ENCODE peak calls at places on chromosomes 5 and 9, in six cellular contexts. R is uterus, B is Peyer's patch, V is lower leg skin, N is HepG2, W is right lobe of liver. S is an unnamed sample.

GRCh38 chr5:179839328-179840256 is 18.9 kb downstream of the SQSTM1 start:
- DNase-seq in N (no peak), B (peak; percentile 49), R (no peak), V (no peak), W (peak; percentile 68), S (no peak)

GRCh38 chr9:122468735-122469134 is 9.0 kb downstream of the OR1J1 start:
- DNase-seq in W (no peak), V (no peak), B (no peak), N (no peak), R (no peak), S (no peak)

GRCh38 chr9:130140701-130141100 is 31.5 kb upstream of the NCS1 start:
- DNase-seq in V (no peak), W (no peak), B (no peak), R (no peak), N (no peak), S (no peak)

GRCh38 chr9:34456746-34457145 is 1.6 kb downstream of the FAM219A start:
- DNase-seq in V (peak; percentile 37), W (no peak), N (no peak), R (no peak), B (no peak), S (no peak)

GRCh38 chr9:32823101-32823500 is 39.8 kb downstream of the TMEM215 start:
- DNase-seq in W (no peak), N (no peak), B (no peak), V (no peak), R (no peak), S (no peak)

GRCh38 chr5:171469336-171469735 is 49.9 kb downstream of the FGF18 start:
- DNase-seq in R (no peak), B (no peak), N (no peak), W (no peak), V (no peak), S (no peak)

GRCh38 chr9:4849364-4849763 is 56.6 kb downstream of the RCL1 start:
- DNase-seq in W (peak; percentile 38), R (no peak), V (no peak), N (peak; percentile 35), B (no peak), S (no peak)

GRCh38 chr5:56612759-56613158 is 202.6 kb upstream of the MAP3K1 start:
- DNase-seq in R (no peak), V (no peak), W (no peak), N (no peak), B (no peak), S (no peak)

GRCh38 chr9:77802512-77803293 is 154.6 kb upstream of the GNA14 start:
- DNase-seq in R (no peak), N (no peak), W (no peak), B (no peak), V (no peak), S (no peak)

GRCh38 chr9:127741831-127742434 is 6.8 kb upstream of the TOR2A start:
- DNase-seq in W (peak; percentile 70), N (peak; percentile 37), B (peak; percentile 63), V (peak; percentile 94), R (peak; percentile 46), S (no peak)

GRCh38 chr5:136901-137300 is 44.9 kb downstream of the PLEKHG4B start:
- DNase-seq in N (no peak), R (no peak), W (no peak), B (no peak), V (no peak), S (no peak)

GRCh38 chr9:138021251-138022056 is 143.9 kb downstream of the CACNA1B start:
- DNase-seq in B (no peak), R (no peak), N (no peak), W (no peak), V (peak; percentile 71), S (no peak)

GRCh38 chr9:137305788-137306545 is 3.9 kb upstream of the NRARP start:
- DNase-seq in B (peak; percentile 51), R (peak; percentile 36), V (peak; percentile 84), N (no peak), W (peak; percentile 46), S (no peak)

GRCh38 chr9:85741875-85742629 is at the start of gene AGTPBP1:
- DNase-seq in W (peak; percentile 99), B (peak; percentile 98), V (peak; percentile 99), R (peak; percentile 94), N (peak; percentile 78), S (peak; percentile 98)
- TF ChIP-seq POLR2A in W (peak; percentile 73), B (peak; percentile 37), V (no peak), R (peak; percentile 61), N (no peak), S (no peak)

GRCh38 chr5:14035859-14036440 is 91.5 kb upstream of the DNAH5 start:
- DNase-seq in N (peak; percentile 73), V (no peak), B (no peak), R (peak; percentile 19), W (no peak), S (peak; percentile 8)
- TF ChIP-seq POLR2A in N (no peak), V (no peak), B (no peak), R (no peak), W (no peak), S (no peak)

GRCh38 chr9:86333651-86334050 is 20.6 kb downstream of the TUT7 start:
- DNase-seq in V (no peak), N (no peak), R (no peak), W (no peak), B (no peak), S (no peak)
- TF ChIP-seq POLR2A in V (no peak), N (no peak), R (no peak), W (no peak), B (no peak), S (no peak)

DNA sequence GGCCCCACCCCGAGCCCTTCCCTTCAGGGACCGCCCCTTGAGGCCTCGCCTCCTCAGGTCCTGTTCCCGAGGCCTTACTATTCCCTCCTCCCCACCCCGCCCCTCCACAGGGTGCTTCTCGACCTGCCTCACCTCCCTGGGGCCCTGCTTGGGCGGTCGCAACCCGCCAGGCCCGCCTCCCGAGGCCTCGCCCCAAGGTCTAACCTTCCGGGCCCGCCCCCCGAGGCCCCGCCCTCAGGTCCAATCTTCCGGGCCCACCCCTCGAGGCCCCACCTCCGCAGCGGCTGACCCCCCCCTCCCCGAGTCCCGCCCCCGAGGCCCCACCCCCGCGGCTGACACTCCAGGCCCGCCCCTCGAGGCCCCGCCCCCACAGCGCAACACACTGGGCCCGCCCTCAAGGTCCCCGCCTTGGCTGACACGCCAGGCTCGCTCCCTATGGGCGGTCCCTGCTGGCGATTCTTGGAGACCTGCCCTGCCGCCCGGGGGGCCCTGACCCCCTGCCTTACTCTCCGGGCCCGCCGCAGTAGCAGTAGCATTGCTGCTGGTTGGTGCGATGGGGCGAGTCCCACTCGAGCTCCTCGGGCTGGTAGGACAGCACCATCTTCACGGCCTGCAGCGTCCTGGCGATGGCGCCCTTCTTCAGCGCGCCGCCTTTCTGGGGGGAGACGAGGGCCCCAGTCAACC is 8.2 kb downstream of the PHF19 start:
- DNase-seq in B (peak; percentile 99), N (no peak), R (peak; percentile 97), W (peak; percentile 98), V (peak; percentile 99), S (peak; percentile 98)
- TF ChIP-seq POLR2A in B (peak; percentile 39), N (no peak), R (peak; percentile 73), W (no peak), V (no peak), S (peak; percentile 33)

GRCh38 chr9:115133649-115134048 is 15.7 kb upstream of the TNC start:
- DNase-seq in R (no peak), N (no peak), W (no peak), B (no peak), V (no peak), S (no peak)
- TF ChIP-seq POLR2A in R (no peak), N (no peak), W (no peak), B (no peak), V (no peak), S (no peak)

GRCh38 chr5:150402226-150402773 is 10.4 kb downstream of the CD74 start:
- DNase-seq in W (no peak), R (no peak), N (no peak), V (no peak), B (no peak), S (no peak)
- TF ChIP-seq POLR2A in W (no peak), R (no peak), N (no peak), V (no peak), B (no peak), S (no peak)

DNA sequence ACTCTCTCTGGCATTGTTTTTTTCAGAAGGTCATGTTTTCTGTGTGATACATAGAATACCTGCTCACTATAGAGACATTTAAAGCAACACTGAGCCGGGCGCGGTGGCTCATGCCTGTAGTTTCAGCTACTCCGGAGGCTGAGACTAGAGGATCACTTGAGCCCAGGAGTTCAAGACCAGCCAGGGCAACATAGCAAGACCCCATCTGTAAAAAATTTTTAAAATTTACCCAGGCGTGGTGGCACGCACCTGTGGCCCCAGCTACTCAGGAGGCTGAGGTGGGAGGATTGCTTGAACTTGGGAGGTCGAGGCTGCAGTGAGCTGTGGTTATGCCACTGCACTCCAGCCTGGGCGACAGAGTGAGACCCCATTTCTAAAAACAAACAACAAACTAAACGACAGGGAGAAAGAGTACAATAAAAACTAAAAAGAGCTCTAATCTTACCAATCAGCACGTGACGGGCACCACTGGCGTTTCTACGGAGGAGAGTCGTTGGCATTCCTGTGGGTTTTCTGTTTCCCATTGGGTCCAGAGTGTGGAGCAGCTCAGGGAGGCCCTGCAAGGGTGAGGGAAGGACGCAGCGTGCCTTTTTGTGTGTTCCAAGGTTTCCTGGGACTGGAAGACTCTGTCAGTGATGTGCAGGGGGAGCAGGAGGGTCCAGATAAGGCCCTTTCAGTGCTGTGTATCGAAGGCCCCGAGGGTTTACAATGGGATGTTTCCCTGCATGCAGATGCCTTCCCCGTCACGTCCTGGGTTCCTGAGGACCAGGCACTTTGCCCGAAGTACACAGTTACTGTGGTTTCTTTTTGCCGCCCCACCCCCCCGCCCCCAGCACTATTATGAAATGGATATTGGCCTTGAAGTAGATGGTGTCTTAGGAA is 7.2 kb upstream of the RNU6ATAC start:
- DNase-seq in B (no peak), V (peak; percentile 88), W (peak; percentile 64), R (no peak), N (no peak), S (no peak)
- TF ChIP-seq POLR2A in B (no peak), V (no peak), W (no peak), R (no peak), N (no peak), S (no peak)

GRCh38 chr5:177459819-177460628 is 13.4 kb downstream of the DBN1 start:
- DNase-seq in R (no peak), N (no peak), V (no peak), W (no peak), B (no peak), S (no peak)
- TF ChIP-seq POLR2A in R (no peak), N (no peak), V (no peak), W (no peak), B (no peak), S (no peak)

GRCh38 chr9:134341306-134341705 is 15.1 kb downstream of the RXRA start:
- DNase-seq in R (no peak), B (peak; percentile 78), W (peak; percentile 74), V (no peak), N (no peak), S (peak; percentile 57)
- TF ChIP-seq POLR2A in R (no peak), B (no peak), W (no peak), V (no peak), N (no peak), S (no peak)

S was measured in erythroblast.